ENCODE peak calls at places on chromosomes 1 and 21, in nine cellular contexts. One of them, this sample, is unnamed.

GRCh38 chr1:115136106-115136505 is 46.8 kb upstream of the TSPAN2 start:
- DNase-seq in sigmoid colon: no peak
- DNase-seq in lung microvascular endothelial cell: no peak
- DNase-seq in colonic mucosa: no peak
- DNase-seq in prostate gland: no peak
- DNase-seq in B cell: no peak
- DNase-seq in fibroblast of lung: peak
- DNase-seq in iPS DF 6.9: no peak
- DNase-seq in AG09309: no peak
- DNase-seq in this sample: no peak

GRCh38 chr1:95084317-95085176 is 11.8 kb upstream of the ALG14 start:
- DNase-seq in iPS DF 6.9: no peak
- DNase-seq in B cell: peak
- DNase-seq in AG09309: no peak
- DNase-seq in fibroblast of lung: peak
- DNase-seq in lung microvascular endothelial cell: peak
- DNase-seq in colonic mucosa: peak
- DNase-seq in sigmoid colon: no peak
- DNase-seq in prostate gland: no peak
- DNase-seq in this sample: peak

GRCh38 chr1:103111926-103112325 is 3.6 kb upstream of the COL11A1 start:
- DNase-seq in colonic mucosa: no peak
- DNase-seq in iPS DF 6.9: no peak
- DNase-seq in sigmoid colon: no peak
- DNase-seq in AG09309: no peak
- DNase-seq in fibroblast of lung: peak
- DNase-seq in prostate gland: no peak
- DNase-seq in B cell: no peak
- DNase-seq in lung microvascular endothelial cell: no peak
- DNase-seq in this sample: no peak

GRCh38 chr1:163399976-163400375 is 78.2 kb downstream of the NUF2 start:
- DNase-seq in AG09309: no peak
- DNase-seq in B cell: no peak
- DNase-seq in colonic mucosa: no peak
- DNase-seq in iPS DF 6.9: peak
- DNase-seq in prostate gland: no peak
- DNase-seq in fibroblast of lung: no peak
- DNase-seq in sigmoid colon: no peak
- DNase-seq in lung microvascular endothelial cell: no peak
- DNase-seq in this sample: no peak

GRCh38 chr1:8680628-8681316 is 136.7 kb downstream of the RERE start:
- DNase-seq in colonic mucosa: no peak
- DNase-seq in prostate gland: no peak
- DNase-seq in fibroblast of lung: no peak
- DNase-seq in AG09309: no peak
- DNase-seq in iPS DF 6.9: no peak
- DNase-seq in lung microvascular endothelial cell: no peak
- DNase-seq in sigmoid colon: no peak
- DNase-seq in B cell: no peak
- DNase-seq in this sample: no peak

GRCh38 chr21:41726970-41727783 is 39.7 kb downstream of the RIPK4 start:
- DNase-seq in B cell: no peak
- DNase-seq in colonic mucosa: no peak
- DNase-seq in AG09309: peak
- DNase-seq in prostate gland: peak
- DNase-seq in sigmoid colon: no peak
- DNase-seq in fibroblast of lung: peak
- DNase-seq in iPS DF 6.9: no peak
- DNase-seq in lung microvascular endothelial cell: no peak
- DNase-seq in this sample: no peak

GRCh38 chr1:33122483-33123170 is 41.7 kb downstream of the AZIN2 start:
- DNase-seq in colonic mucosa: no peak
- DNase-seq in fibroblast of lung: no peak
- DNase-seq in prostate gland: no peak
- DNase-seq in B cell: no peak
- DNase-seq in AG09309: no peak
- DNase-seq in sigmoid colon: no peak
- DNase-seq in lung microvascular endothelial cell: no peak
- DNase-seq in iPS DF 6.9: no peak
- DNase-seq in this sample: no peak

GRCh38 chr1:244730153-244730933 is 77.4 kb downstream of the DESI2 start:
- DNase-seq in AG09309: no peak
- DNase-seq in prostate gland: no peak
- DNase-seq in iPS DF 6.9: no peak
- DNase-seq in lung microvascular endothelial cell: peak
- DNase-seq in B cell: peak
- DNase-seq in sigmoid colon: no peak
- DNase-seq in fibroblast of lung: peak
- DNase-seq in colonic mucosa: peak
- DNase-seq in this sample: peak

GRCh38 chr1:65704318-65704717 is 88.4 kb upstream of the PDE4B start:
- DNase-seq in fibroblast of lung: no peak
- DNase-seq in iPS DF 6.9: no peak
- DNase-seq in sigmoid colon: no peak
- DNase-seq in AG09309: no peak
- DNase-seq in colonic mucosa: no peak
- DNase-seq in lung microvascular endothelial cell: no peak
- DNase-seq in B cell: no peak
- DNase-seq in prostate gland: no peak
- DNase-seq in this sample: no peak

GRCh38 chr21:46145840-46146691 is 9.3 kb downstream of the FTCD start:
- DNase-seq in AG09309: no peak
- DNase-seq in fibroblast of lung: no peak
- DNase-seq in B cell: no peak
- DNase-seq in prostate gland: no peak
- DNase-seq in sigmoid colon: peak
- DNase-seq in iPS DF 6.9: no peak
- DNase-seq in lung microvascular endothelial cell: no peak
- DNase-seq in colonic mucosa: no peak
- DNase-seq in this sample: no peak

GRCh38 chr21:15826147-15826780 is 96.5 kb downstream of the USP25 start:
- DNase-seq in lung microvascular endothelial cell: peak
- DNase-seq in iPS DF 6.9: peak
- DNase-seq in B cell: peak
- DNase-seq in fibroblast of lung: peak
- DNase-seq in sigmoid colon: no peak
- DNase-seq in colonic mucosa: peak
- DNase-seq in AG09309: no peak
- DNase-seq in prostate gland: peak
- DNase-seq in this sample: peak

GRCh38 chr1:36108314-36108713 is 16.7 kb downstream of the COL8A2 start:
- DNase-seq in lung microvascular endothelial cell: no peak
- DNase-seq in AG09309: peak
- DNase-seq in colonic mucosa: peak
- DNase-seq in iPS DF 6.9: no peak
- DNase-seq in prostate gland: peak
- DNase-seq in sigmoid colon: no peak
- DNase-seq in fibroblast of lung: peak
- DNase-seq in B cell: no peak
- DNase-seq in this sample: no peak

GRCh38 chr1:224579526-224579925 is 36.6 kb upstream of the CNIH3 start:
- DNase-seq in colonic mucosa: no peak
- DNase-seq in lung microvascular endothelial cell: no peak
- DNase-seq in iPS DF 6.9: no peak
- DNase-seq in B cell: no peak
- DNase-seq in sigmoid colon: no peak
- DNase-seq in prostate gland: no peak
- DNase-seq in fibroblast of lung: peak
- DNase-seq in AG09309: no peak
- DNase-seq in this sample: no peak

GRCh38 chr1:33118274-33118673 is 37.3 kb downstream of the AZIN2 start:
- DNase-seq in fibroblast of lung: no peak
- DNase-seq in sigmoid colon: no peak
- DNase-seq in B cell: no peak
- DNase-seq in iPS DF 6.9: no peak
- DNase-seq in colonic mucosa: no peak
- DNase-seq in prostate gland: no peak
- DNase-seq in AG09309: no peak
- DNase-seq in lung microvascular endothelial cell: no peak
- DNase-seq in this sample: no peak

GRCh38 chr1:86394416-86394815 is 1.7 kb downstream of the ODF2L start:
- DNase-seq in iPS DF 6.9: no peak
- DNase-seq in colonic mucosa: no peak
- DNase-seq in lung microvascular endothelial cell: peak
- DNase-seq in fibroblast of lung: peak
- DNase-seq in B cell: no peak
- DNase-seq in AG09309: no peak
- DNase-seq in prostate gland: no peak
- DNase-seq in sigmoid colon: no peak
- DNase-seq in this sample: no peak

GRCh38 chr1:78370356-78370755 is 120.4 kb upstream of the PTGFR start:
- DNase-seq in prostate gland: no peak
- DNase-seq in iPS DF 6.9: no peak
- DNase-seq in AG09309: no peak
- DNase-seq in sigmoid colon: no peak
- DNase-seq in B cell: no peak
- DNase-seq in fibroblast of lung: peak
- DNase-seq in colonic mucosa: no peak
- DNase-seq in lung microvascular endothelial cell: peak
- DNase-seq in this sample: no peak

GRCh38 chr1:155016231-155016831 is 13.7 kb downstream of the ZBTB7B start:
- DNase-seq in B cell: peak
- DNase-seq in colonic mucosa: peak
- DNase-seq in fibroblast of lung: no peak
- DNase-seq in sigmoid colon: peak
- DNase-seq in lung microvascular endothelial cell: no peak
- DNase-seq in AG09309: no peak
- DNase-seq in prostate gland: no peak
- DNase-seq in iPS DF 6.9: no peak
- DNase-seq in this sample: no peak

GRCh38 chr21:35406600-35406999 is 357.5 kb upstream of the RUNX1 start:
- DNase-seq in AG09309: no peak
- DNase-seq in sigmoid colon: no peak
- DNase-seq in colonic mucosa: no peak
- DNase-seq in prostate gland: no peak
- DNase-seq in iPS DF 6.9: no peak
- DNase-seq in B cell: no peak
- DNase-seq in fibroblast of lung: no peak
- DNase-seq in lung microvascular endothelial cell: no peak
- DNase-seq in this sample: no peak

GRCh38 chr1:238738942-238739341 is 647.4 kb upstream of the CHRM3 start:
- DNase-seq in lung microvascular endothelial cell: no peak
- DNase-seq in fibroblast of lung: peak
- DNase-seq in prostate gland: no peak
- DNase-seq in iPS DF 6.9: no peak
- DNase-seq in colonic mucosa: no peak
- DNase-seq in sigmoid colon: no peak
- DNase-seq in B cell: no peak
- DNase-seq in AG09309: peak
- DNase-seq in this sample: no peak

GRCh38 chr1:47752560-47752959 is 244.6 kb downstream of the TRABD2B start:
- DNase-seq in lung microvascular endothelial cell: no peak
- DNase-seq in AG09309: no peak
- DNase-seq in B cell: no peak
- DNase-seq in sigmoid colon: no peak
- DNase-seq in colonic mucosa: no peak
- DNase-seq in fibroblast of lung: no peak
- DNase-seq in prostate gland: no peak
- DNase-seq in iPS DF 6.9: no peak
- DNase-seq in this sample: no peak

GRCh38 chr1:185825556-185825955 is 91.4 kb downstream of the HMCN1 start:
- DNase-seq in AG09309: peak
- DNase-seq in prostate gland: no peak
- DNase-seq in sigmoid colon: no peak
- DNase-seq in fibroblast of lung: peak
- DNase-seq in colonic mucosa: no peak
- DNase-seq in lung microvascular endothelial cell: no peak
- DNase-seq in B cell: no peak
- DNase-seq in iPS DF 6.9: no peak
- DNase-seq in this sample: no peak

GRCh38 chr1:17437260-17438175 is 2.0 kb downstream of the RCC2 start:
- DNase-seq in lung microvascular endothelial cell: peak
- DNase-seq in iPS DF 6.9: no peak
- DNase-seq in B cell: peak
- DNase-seq in AG09309: no peak
- DNase-seq in fibroblast of lung: peak
- DNase-seq in colonic mucosa: peak
- DNase-seq in sigmoid colon: no peak
- DNase-seq in prostate gland: no peak
- DNase-seq in this sample: peak

GRCh38 chr1:241957692-241958494 is at the start of gene BECN2:
- DNase-seq in prostate gland: no peak
- DNase-seq in iPS DF 6.9: no peak
- DNase-seq in colonic mucosa: no peak
- DNase-seq in fibroblast of lung: no peak
- DNase-seq in sigmoid colon: no peak
- DNase-seq in B cell: no peak
- DNase-seq in lung microvascular endothelial cell: no peak
- DNase-seq in AG09309: no peak
- DNase-seq in this sample: no peak

GRCh38 chr1:230760360-230760827 is 13.2 kb downstream of the CAPN9 start:
- DNase-seq in prostate gland: no peak
- DNase-seq in sigmoid colon: no peak
- DNase-seq in B cell: no peak
- DNase-seq in AG09309: no peak
- DNase-seq in lung microvascular endothelial cell: no peak
- DNase-seq in iPS DF 6.9: no peak
- DNase-seq in fibroblast of lung: no peak
- DNase-seq in colonic mucosa: no peak
- DNase-seq in this sample: no peak

GRCh38 chr1:114585221-114585620 is 3.8 kb upstream of the BCAS2 start:
- DNase-seq in fibroblast of lung: peak
- DNase-seq in colonic mucosa: no peak
- DNase-seq in B cell: no peak
- DNase-seq in AG09309: no peak
- DNase-seq in iPS DF 6.9: no peak
- DNase-seq in lung microvascular endothelial cell: no peak
- DNase-seq in sigmoid colon: no peak
- DNase-seq in prostate gland: no peak
- DNase-seq in this sample: no peak

GRCh38 chr1:11641776-11642305 is 12.4 kb downstream of the FBXO2 start:
- DNase-seq in B cell: no peak
- DNase-seq in fibroblast of lung: no peak
- DNase-seq in prostate gland: no peak
- DNase-seq in iPS DF 6.9: no peak
- DNase-seq in colonic mucosa: no peak
- DNase-seq in lung microvascular endothelial cell: no peak
- DNase-seq in AG09309: no peak
- DNase-seq in sigmoid colon: no peak
- DNase-seq in this sample: no peak

GRCh38 chr1:71086331-71086730 is 5.5 kb upstream of the ZRANB2 start:
- DNase-seq in sigmoid colon: no peak
- DNase-seq in iPS DF 6.9: no peak
- DNase-seq in prostate gland: no peak
- DNase-seq in colonic mucosa: no peak
- DNase-seq in B cell: no peak
- DNase-seq in AG09309: peak
- DNase-seq in fibroblast of lung: peak
- DNase-seq in lung microvascular endothelial cell: peak
- DNase-seq in this sample: no peak

GRCh38 chr1:232786845-232787455 is 18.3 kb upstream of the MAP10 start:
- DNase-seq in sigmoid colon: no peak
- DNase-seq in lung microvascular endothelial cell: no peak
- DNase-seq in iPS DF 6.9: no peak
- DNase-seq in B cell: no peak
- DNase-seq in colonic mucosa: no peak
- DNase-seq in fibroblast of lung: no peak
- DNase-seq in AG09309: no peak
- DNase-seq in prostate gland: no peak
- DNase-seq in this sample: no peak

GRCh38 chr1:17538010-17538409 is 1.5 kb upstream of the ARHGEF10L start:
- DNase-seq in sigmoid colon: no peak
- DNase-seq in fibroblast of lung: no peak
- DNase-seq in lung microvascular endothelial cell: no peak
- DNase-seq in iPS DF 6.9: no peak
- DNase-seq in prostate gland: no peak
- DNase-seq in colonic mucosa: peak
- DNase-seq in AG09309: no peak
- DNase-seq in B cell: no peak
- DNase-seq in this sample: no peak

This sample was measured in naive thymus-derived CD4-positive, alpha-beta T cell.